ENCODE peak calls at places on chromosome X, in six cellular contexts. B is T-helper 9 cell; P is substantia nigra; D is effector memory CD4-positive, alpha-beta T cell; O is NCI-H460; U is left ventricle myocardium inferior. N is an unnamed sample.

GRCh38 chrX:114500622-114501021 is 83.3 kb upstream of the HTR2C start:
- DNase-seq in B (no peak), P (no peak), D (no peak), O (peak; percentile 4), U (no peak), N (no peak)

GRCh38 chrX:39945709-39946108 is 152.0 kb downstream of the BCOR start:
- DNase-seq in B (no peak), P (no peak), D (no peak), O (no peak), U (no peak), N (no peak)

GRCh38 chrX:155577682-155578081 is 35.1 kb downstream of the TMLHE start:
- DNase-seq in B (no peak), P (no peak), D (no peak), O (no peak), U (no peak), N (no peak)

GRCh38 chrX:81021478-81021877 is 180.2 kb downstream of the HMGN5 start:
- DNase-seq in B (no peak), P (no peak), D (no peak), O (no peak), U (no peak), N (no peak)

GRCh38 chrX:41164469-41164868 is 79.2 kb downstream of the USP9X start:
- DNase-seq in B (no peak), P (no peak), D (no peak), O (no peak), U (no peak), N (no peak)

GRCh38 chrX:153551135-153551534 is 33.7 kb downstream of the ATP2B3 start:
- DNase-seq in B (no peak), P (no peak), D (no peak), O (no peak), U (no peak), N (no peak)

GRCh38 chrX:132615396-132616131 is 126.7 kb upstream of the MBNL3 start:
- DNase-seq in B (peak; percentile 30), P (peak; percentile 17), D (peak; percentile 0), O (peak; percentile 21), U (no peak), N (no peak)

GRCh38 chrX:136866337-136867095 is 14.0 kb downstream of the RBMX start:
- DNase-seq in B (no peak), P (no peak), D (no peak), O (no peak), U (no peak), N (no peak)

GRCh38 chrX:41457618-41458192 is 10.6 kb downstream of the NYX start:
- DNase-seq in B (no peak), P (no peak), D (no peak), O (no peak), U (no peak), N (no peak)

GRCh38 chrX:138754861-138755260 is 43.3 kb upstream of the FGF13 start:
- DNase-seq in B (no peak), P (no peak), D (no peak), O (no peak), U (no peak), N (no peak)

N was measured in CD8-positive, alpha-beta memory T cell.